ENCODE peak calls at places on chromosomes 2 and 18, in four cellular contexts. O is A549, G is HepG2, J is K562. H is an unnamed sample.

GRCh38 chr18:6955304-6955703 is 162.3 kb downstream of the LAMA1 start:
- DNase-seq in O (no peak), G (no peak), J (no peak), H (no peak)

GRCh38 chr2:36392854-36393253 is 37.3 kb downstream of the CRIM1 start:
- DNase-seq in O (no peak), G (no peak), J (no peak), H (no peak)

GRCh38 chr2:73859721-73860586 is 31.2 kb downstream of the STAMBP start:
- DNase-seq in O (peak), G (peak), J (peak), H (no peak)

GRCh38 chr18:49135871-49136270 is 185.1 kb upstream of the SMAD7 start:
- DNase-seq in O (peak), G (peak), J (no peak), H (no peak)

GRCh38 chr2:149038442-149039212 is at the start of gene LYPD6B:
- DNase-seq in O (no peak), G (no peak), J (peak), H (no peak)

GRCh38 chr18:32714571-32715148 is 58.2 kb downstream of the KLHL14 start:
- DNase-seq in O (peak), G (peak), J (no peak), H (peak)

GRCh38 chr2:158753561-158754302 is 41.4 kb upstream of the DAPL1 start:
- DNase-seq in O (peak), G (peak), J (peak), H (no peak)

GRCh38 chr18:57891707-57892391 is 88.7 kb upstream of the ATP8B1 start:
- DNase-seq in O (no peak), G (no peak), J (no peak), H (no peak)

GRCh38 chr18:78737006-78737915 is 242.4 kb upstream of the SALL3 start:
- DNase-seq in O (no peak), G (no peak), J (no peak), H (no peak)

GRCh38 chr2:157488877-157489276 is 45.0 kb upstream of the CYTIP start:
- DNase-seq in O (peak), G (no peak), J (no peak), H (no peak)

GRCh38 chr2:173991857-173992588 is 26.9 kb upstream of the SP3 start:
- DNase-seq in O (no peak), G (no peak), J (no peak), H (no peak)

GRCh38 chr2:202118168-202118567 is 45.1 kb downstream of the KIAA2012 start:
- DNase-seq in O (no peak), G (no peak), J (no peak), H (no peak)

GRCh38 chr2:27871805-27872204 is 18.4 kb downstream of the RBKS start:
- DNase-seq in O (peak), G (no peak), J (no peak), H (no peak)

GRCh38 chr18:23504720-23505119 is 1.4 kb downstream of the RMC1 start:
- DNase-seq in O (no peak), G (no peak), J (no peak), H (peak)

GRCh38 chr2:167310442-167310841 is 422.2 kb downstream of the XIRP2 start:
- DNase-seq in O (no peak), G (no peak), J (no peak), H (no peak)

GRCh38 chr2:202378001-202378400 is 1.9 kb downstream of the BMPR2 start:
- DNase-seq in O (no peak), G (no peak), J (no peak), H (no peak)

GRCh38 chr2:182821172-182821571 is 45.3 kb downstream of the FRZB start:
- DNase-seq in O (no peak), G (no peak), J (no peak), H (no peak)

GRCh38 chr2:176066645-176067586 is 16.8 kb downstream of the EVX2 start:
- DNase-seq in O (no peak), G (no peak), J (no peak), H (no peak)

GRCh38 chr18:76265375-76266225 is 229.4 kb downstream of the ZNF516 start:
- DNase-seq in O (no peak), G (no peak), J (no peak), H (no peak)

GRCh38 chr18:60543646-60544045 is 171.1 kb upstream of the MC4R start:
- DNase-seq in O (no peak), G (no peak), J (no peak), H (no peak)

GRCh38 chr2:227888289-227888688 is 16.9 kb downstream of the DAW1 start:
- DNase-seq in O (peak), G (no peak), J (no peak), H (no peak)

DNA sequence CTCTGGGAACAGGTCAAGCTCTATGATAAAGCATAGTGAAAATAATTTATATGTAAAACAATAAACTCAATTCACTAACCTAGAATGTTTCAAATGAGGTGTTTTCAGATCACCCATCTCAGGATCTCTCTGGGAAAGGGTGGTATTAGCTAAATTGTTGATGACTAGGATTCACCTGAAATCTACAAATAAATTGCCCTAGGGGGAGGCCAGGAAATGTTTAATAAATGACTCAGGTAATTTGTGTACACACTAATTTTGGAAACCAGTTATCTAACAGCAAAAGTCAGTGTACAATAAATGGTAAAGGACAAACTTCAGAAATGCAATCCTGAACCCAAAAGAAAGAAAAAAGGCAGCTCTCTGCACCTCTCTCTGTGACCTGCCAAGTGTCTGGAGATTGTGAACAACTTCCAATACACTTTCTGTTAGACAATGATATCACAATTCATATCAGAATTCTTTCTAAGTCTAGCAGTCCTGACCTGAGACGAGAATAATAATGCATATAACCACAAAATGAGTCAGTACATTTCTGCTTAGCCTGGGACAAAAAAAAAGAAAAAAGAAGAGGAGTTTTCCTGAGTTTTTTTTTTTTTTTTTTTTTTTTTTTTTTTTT is 760.0 kb downstream of the EPHA4 start:
- DNase-seq in O (peak), G (no peak), J (no peak), H (no peak)
- TF ChIP-seq CHD4 in O (no peak), G (no peak), J (no peak), H (no peak)

DNA sequence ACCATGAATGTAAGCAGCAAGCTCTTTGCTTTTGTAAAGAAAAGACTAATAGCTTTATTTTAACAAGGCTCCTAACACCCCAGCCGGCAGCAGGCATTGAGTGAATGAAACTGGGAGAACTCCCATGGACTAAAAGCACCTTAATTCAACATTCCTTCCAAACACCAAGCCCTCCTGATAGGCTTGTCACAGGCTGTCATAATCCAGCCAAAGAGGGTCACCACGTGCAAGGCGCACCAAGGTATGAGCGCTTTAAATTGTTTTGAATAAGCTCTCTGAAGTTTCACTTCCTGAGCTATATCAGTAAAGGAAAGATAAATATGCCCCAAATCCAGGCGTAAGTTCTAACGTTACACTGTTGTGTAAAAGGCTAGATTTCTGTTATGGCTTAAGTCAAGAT is 136.3 kb upstream of the NRP2 start:
- DNase-seq in O (no peak), G (no peak), J (no peak), H (no peak)
- TF ChIP-seq CHD4 in O (no peak), G (no peak), J (no peak), H (no peak)

DNA sequence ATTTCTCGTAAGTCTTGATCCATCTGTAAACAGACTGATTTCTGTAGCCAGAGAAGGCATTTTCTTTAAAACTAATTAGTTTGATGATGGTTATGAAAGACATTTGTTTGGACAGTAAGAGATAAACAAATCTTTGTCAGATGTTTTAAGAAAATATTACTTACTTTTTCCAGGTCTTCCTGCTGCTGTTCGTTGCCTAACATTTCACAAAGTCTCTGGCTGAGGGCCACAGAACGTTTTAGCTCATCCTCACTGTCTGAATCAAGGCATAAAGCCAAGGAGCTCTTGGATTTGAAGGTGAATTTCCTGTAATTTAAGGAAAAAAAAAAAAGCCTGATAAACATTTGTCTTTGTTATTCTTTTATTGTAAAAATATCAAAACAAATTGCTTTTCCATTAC is 57.8 kb downstream of the VIL1 start:
- DNase-seq in O (no peak), G (no peak), J (no peak), H (no peak)
- TF ChIP-seq CHD4 in O (no peak), G (no peak), J (no peak), H (no peak)

DNA sequence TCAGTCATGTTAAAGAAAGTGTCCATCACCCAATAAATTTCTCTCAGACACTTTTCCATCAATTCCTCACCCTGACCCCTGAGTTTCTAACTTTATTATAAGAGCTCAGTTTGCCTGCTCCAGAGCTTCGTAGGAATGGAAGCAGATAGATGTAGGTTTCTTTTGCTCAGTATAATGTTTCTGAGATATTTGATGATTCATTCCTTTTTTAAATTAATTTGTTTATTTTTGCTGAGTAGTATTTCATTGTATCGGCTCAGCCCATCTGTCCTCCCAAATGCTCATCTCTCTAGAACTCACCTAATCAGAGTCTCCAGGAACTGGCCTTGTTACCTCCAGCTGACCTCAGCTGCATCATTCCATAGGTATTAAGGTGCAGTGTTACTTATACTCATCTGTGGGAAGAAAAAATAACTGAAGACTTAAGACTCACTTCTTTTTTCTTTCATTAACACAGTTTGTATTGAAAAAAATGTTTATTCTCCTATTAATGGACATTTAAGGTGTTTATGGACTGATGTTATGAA is 11.9 kb upstream of the BCL2L11 start:
- DNase-seq in O (no peak), G (no peak), J (no peak), H (no peak)
- TF ChIP-seq CHD4 in O (no peak), G (no peak), J (no peak), H (no peak)

GRCh38 chr2:45007356-45007755 is 1.9 kb downstream of the SIX2 start:
- DNase-seq in O (no peak), G (no peak), J (no peak), H (no peak)
- TF ChIP-seq CHD4 in O (no peak), G (no peak), J (no peak), H (no peak)

H was measured in GM12878.